ENCODE peak calls at places on chromosomes 5 and 9, in ten cellular contexts. Y, N, T, E, F, P, H, K, I and W are unnamed samples.

GRCh38 chr5:73419414-73420390 is 28.9 kb downstream of the FOXD1 start:
- DNase-seq in Y (no peak), N (no peak), T (no peak), E (no peak), F (no peak), P (no peak), H (no peak), K (no peak), I (no peak), W (peak; percentile 66)

GRCh38 chr9:134375011-134375390 is 48.7 kb downstream of the RXRA start:
- DNase-seq in Y (no peak), N (no peak), T (no peak), E (peak; percentile 45), F (peak; percentile 67), P (no peak), H (peak; percentile 22), K (peak; percentile 61), I (peak; percentile 78), W (peak; percentile 86)

GRCh38 chr5:42940853-42941252 is 99.3 kb downstream of the ANXA2R start:
- DNase-seq in Y (no peak), N (no peak), T (no peak), E (no peak), F (no peak), P (no peak), H (no peak), K (no peak), I (no peak), W (no peak)

GRCh38 chr9:17824191-17824926 is 245.5 kb downstream of the SH3GL2 start:
- DNase-seq in Y (no peak), N (no peak), T (no peak), E (no peak), F (no peak), P (no peak), H (no peak), K (no peak), I (no peak), W (no peak)

GRCh38 chr9:93094294-93095204 is 1.5 kb upstream of the CARD19 start:
- DNase-seq in Y (no peak), N (no peak), T (no peak), E (peak; percentile 60), F (peak; percentile 51), P (no peak), H (no peak), K (peak; percentile 58), I (peak; percentile 59), W (peak; percentile 56)

GRCh38 chr5:110916373-110917049 is 155.0 kb upstream of the TSLP start:
- DNase-seq in Y (no peak), N (no peak), T (no peak), E (no peak), F (no peak), P (peak; percentile 86), H (peak; percentile 58), K (no peak), I (no peak), W (no peak)

GRCh38 chr5:134527156-134527960 is 1.9 kb downstream of the JADE2 start:
- DNase-seq in Y (peak; percentile 82), N (peak; percentile 69), T (peak; percentile 53), E (peak; percentile 85), F (peak; percentile 76), P (peak; percentile 71), H (peak; percentile 94), K (peak; percentile 89), I (peak; percentile 88), W (peak; percentile 89)

GRCh38 chr9:124259273-124260078 is 1.7 kb downstream of the NEK6 start:
- DNase-seq in Y (no peak), N (no peak), T (no peak), E (peak; percentile 38), F (peak; percentile 86), P (peak; percentile 79), H (no peak), K (peak; percentile 68), I (peak; percentile 70), W (peak; percentile 79)

GRCh38 chr9:13705913-13706312 is 426.4 kb upstream of the MPDZ start:
- DNase-seq in Y (no peak), N (no peak), T (no peak), E (peak; percentile 9), F (no peak), P (no peak), H (no peak), K (no peak), I (peak; percentile 18), W (peak; percentile 61)

GRCh38 chr5:36392818-36393217 is 91.1 kb upstream of the RANBP3L start:
- DNase-seq in Y (no peak), N (no peak), T (no peak), E (no peak), F (no peak), P (peak; percentile 28), H (no peak), K (no peak), I (no peak), W (no peak)

GRCh38 chr9:83986765-83987401 is 6.3 kb downstream of the RMI1 start:
- DNase-seq in Y (no peak), N (no peak), T (no peak), E (peak; percentile 51), F (no peak), P (peak; percentile 67), H (no peak), K (no peak), I (no peak), W (peak; percentile 59)

GRCh38 chr9:83987402-83987791 is 6.8 kb downstream of the RMI1 start:
- DNase-seq in Y (no peak), N (no peak), T (no peak), E (no peak), F (no peak), P (no peak), H (no peak), K (no peak), I (no peak), W (no peak)

GRCh38 chr9:83991355-83991754 is 10.8 kb downstream of the RMI1 start:
- DNase-seq in Y (no peak), N (no peak), T (no peak), E (no peak), F (no peak), P (no peak), H (no peak), K (no peak), I (no peak), W (no peak)

GRCh38 chr9:83986223-83986622 is 5.6 kb downstream of the RMI1 start:
- DNase-seq in Y (no peak), N (no peak), T (no peak), E (no peak), F (no peak), P (no peak), H (no peak), K (no peak), I (no peak), W (no peak)

DNA sequence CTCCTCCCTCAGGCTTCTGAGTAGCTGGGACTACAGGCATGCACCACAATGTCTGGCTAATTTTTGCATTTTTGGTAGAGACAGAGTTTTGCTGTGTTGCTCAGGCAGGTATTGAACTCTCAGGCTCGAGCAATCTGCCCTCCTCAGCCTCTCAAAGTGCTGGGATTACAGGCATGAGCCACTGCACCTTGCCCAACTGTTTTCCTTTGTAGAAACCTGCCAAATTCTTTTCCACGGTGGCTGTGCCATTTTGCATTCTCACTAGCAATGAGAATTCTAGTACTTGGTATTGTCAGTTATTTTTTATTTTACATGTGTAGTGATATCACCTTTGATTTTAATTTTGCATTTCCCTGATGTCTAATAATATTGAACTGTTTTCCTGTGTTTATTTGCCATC is 7.8 kb downstream of the RMI1 start:
- DNase-seq in Y (no peak), N (no peak), T (no peak), E (no peak), F (no peak), P (no peak), H (no peak), K (no peak), I (no peak), W (no peak)
- H3K27me3 ChIP-seq in Y (no peaks in the 10 kb centered on the region), N (no peaks in the 10 kb centered on the region), T (no peaks in the 10 kb centered on the region), E (no peaks in the 10 kb centered on the region), F (no peaks in the 10 kb centered on the region), P (no peaks in the 10 kb centered on the region), H (no peaks in the 10 kb centered on the region), K (no peaks in the 10 kb centered on the region), I (no peaks in the 10 kb centered on the region), W (no peaks in the 10 kb centered on the region)

GRCh38 chr9:121997791-121998190 is 95.3 kb downstream of the TTLL11 start:
- DNase-seq in Y (no peak), N (no peak), T (no peak), E (no peak), F (no peak), P (no peak), H (peak; percentile 31), K (no peak), I (no peak), W (no peak)
- H3K4me3 ChIP-seq in Y (no peak overlapping the region), N (no peak overlapping the region), T (no peak overlapping the region), E (no peak overlapping the region), F (no peak overlapping the region), P (no peak overlapping the region), H (no peak overlapping the region), K (no peak overlapping the region), I (no peak overlapping the region), W (no peak overlapping the region)

DNA sequence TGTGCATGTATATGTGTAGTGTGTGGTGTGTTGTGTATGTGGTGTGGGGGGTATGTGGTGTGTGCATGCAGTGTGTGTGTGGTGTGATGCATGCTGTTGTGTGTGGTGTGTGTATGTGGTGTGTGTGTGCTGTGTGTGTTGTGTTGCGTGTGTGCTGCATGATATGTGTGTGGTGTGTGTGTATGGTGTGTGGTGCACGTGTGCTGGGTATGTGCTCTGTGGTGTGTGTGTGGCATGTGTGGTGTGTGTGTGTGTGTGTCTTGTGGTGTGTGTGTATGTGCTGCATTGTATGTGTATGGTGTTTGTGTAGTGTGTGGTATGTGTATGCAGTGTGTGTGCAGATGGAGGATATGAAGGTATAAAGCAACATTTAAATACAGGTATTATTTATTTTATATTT is 50.5 kb upstream of the CKS2 start:
- DNase-seq in Y (no peak), N (no peak), T (no peak), E (no peak), F (no peak), P (no peak), H (no peak), K (no peak), I (no peak), W (no peak)
- H3K36me3 ChIP-seq in Y (no peaks in the 10 kb centered on the region), N (no peaks in the 10 kb centered on the region), T (no peaks in the 10 kb centered on the region), E (no peaks in the 10 kb centered on the region), F (no peaks in the 10 kb centered on the region), P (no peaks in the 10 kb centered on the region), H (no peaks in the 10 kb centered on the region), K (no peaks in the 10 kb centered on the region), I (no peaks in the 10 kb centered on the region), W (peaks cover 3% of the 10 kb centered on the region)

DNA sequence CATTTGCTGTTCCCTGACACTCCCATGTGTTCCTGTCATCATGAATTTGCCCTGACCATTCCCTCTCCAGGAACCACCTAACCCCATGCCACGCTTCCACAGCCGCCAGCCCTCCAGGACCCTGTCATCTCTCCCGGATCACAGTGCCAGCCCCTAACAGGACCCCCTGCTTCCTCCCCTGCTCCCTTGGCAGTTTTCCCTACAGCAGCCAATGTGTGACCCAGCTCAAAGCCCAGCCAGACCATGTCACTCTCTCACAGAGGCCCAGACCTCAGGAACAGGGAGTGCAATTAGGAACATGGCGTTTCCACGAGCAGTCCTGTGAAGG is 8.1 kb downstream of the FOXE1 start:
- DNase-seq in Y (no peak), N (no peak), T (no peak), E (no peak), F (no peak), P (no peak), H (no peak), K (no peak), I (no peak), W (no peak)
- H3K27me3 ChIP-seq in Y (peaks cover 1% of the 10 kb centered on the region), N (peaks cover 32% of the 10 kb centered on the region), T (peaks cover 39% of the 10 kb centered on the region), E (no peaks in the 10 kb centered on the region), F (no peaks in the 10 kb centered on the region), P (peaks cover 16% of the 10 kb centered on the region), H (no peaks in the 10 kb centered on the region), K (peaks cover 69% of the 10 kb centered on the region), I (peaks cover 98% of the 10 kb centered on the region), W (peaks cover 23% of the 10 kb centered on the region)

GRCh38 chr5:100889896-100890295 is 13.2 kb downstream of the ST8SIA4 start:
- DNase-seq in Y (no peak), N (no peak), T (no peak), E (no peak), F (no peak), P (no peak), H (no peak), K (no peak), I (no peak), W (no peak)
- H3K4me3 ChIP-seq in Y (peak overlapping the region; percentile 10), N (no peak overlapping the region), T (peak overlapping the region; percentile 23), E (no peak overlapping the region), F (no peak overlapping the region), P (no peak overlapping the region), H (no peak overlapping the region), K (peak overlapping the region; percentile 21), I (peak overlapping the region; percentile 58), W (peak overlapping the region; percentile 47)